ENCODE peak calls at places on chromosomes 12 and 14, in five cellular contexts. S is neuronal stem cell, B is IMR-90, P is mesenchymal stem cell, H is astrocyte. D is an unnamed sample.
A peak's percentile ranks its signal among the peaks of the same experiment; 100 is the strongest.

GRCh38 chr14:96660135-96660534 is 137.0 kb upstream of the VRK1 start:
- DNase-seq in S (no peak), B (no peak), P (no peak), H (no peak), D (no peak)

GRCh38 chr12:64034901-64035576 is 187.1 kb downstream of the KICS2 start:
- DNase-seq in S (no peak), B (no peak), P (peak; percentile 35), H (no peak), D (no peak)

GRCh38 chr14:54002653-54003052 is 46.0 kb upstream of the BMP4 start:
- DNase-seq in S (no peak), B (peak; percentile 74), P (peak; percentile 53), H (peak; percentile 83), D (no peak)

GRCh38 chr14:102764220-102764671 is 13.0 kb upstream of the TRAF3 start:
- DNase-seq in S (no peak), B (no peak), P (no peak), H (no peak), D (no peak)

GRCh38 chr12:45268672-45269406 is 52.9 kb downstream of the ANO6 start:
- DNase-seq in S (no peak), B (peak; percentile 82), P (peak; percentile 89), H (peak; percentile 94), D (peak; percentile 58)

GRCh38 chr14:88868558-88869159 is 44.2 kb downstream of the TTC8 start:
- DNase-seq in S (no peak), B (peak; percentile 23), P (no peak), H (peak; percentile 5), D (peak; percentile 33)

GRCh38 chr12:122022393-122023338 is 982 bp downstream of the BCL7A start:
- DNase-seq in S (no peak), B (no peak), P (peak; percentile 32), H (no peak), D (peak; percentile 22)

GRCh38 chr14:80602931-80603330 is 338.6 kb downstream of the CEP128 start:
- DNase-seq in S (no peak), B (no peak), P (no peak), H (no peak), D (no peak)

GRCh38 chr14:97185186-97185585 is 388.0 kb downstream of the VRK1 start:
- DNase-seq in S (peak; percentile 5), B (no peak), P (no peak), H (no peak), D (peak; percentile 48)

GRCh38 chr12:127172857-127173256 is 1094.1 kb upstream of the TMEM132C start:
- DNase-seq in S (no peak), B (peak; percentile 6), P (peak; percentile 53), H (no peak), D (no peak)

GRCh38 chr12:119679490-119679889 is 11.6 kb downstream of the PRKAB1 start:
- DNase-seq in S (no peak), B (no peak), P (no peak), H (no peak), D (no peak)

GRCh38 chr12:69616025-69616424 is 5.3 kb upstream of the LRRC10 start:
- DNase-seq in S (no peak), B (no peak), P (no peak), H (no peak), D (no peak)

GRCh38 chr14:55277972-55278740 is 6.9 kb downstream of the FBXO34 start:
- DNase-seq in S (no peak), B (no peak), P (peak; percentile 6), H (no peak), D (no peak)

DNA sequence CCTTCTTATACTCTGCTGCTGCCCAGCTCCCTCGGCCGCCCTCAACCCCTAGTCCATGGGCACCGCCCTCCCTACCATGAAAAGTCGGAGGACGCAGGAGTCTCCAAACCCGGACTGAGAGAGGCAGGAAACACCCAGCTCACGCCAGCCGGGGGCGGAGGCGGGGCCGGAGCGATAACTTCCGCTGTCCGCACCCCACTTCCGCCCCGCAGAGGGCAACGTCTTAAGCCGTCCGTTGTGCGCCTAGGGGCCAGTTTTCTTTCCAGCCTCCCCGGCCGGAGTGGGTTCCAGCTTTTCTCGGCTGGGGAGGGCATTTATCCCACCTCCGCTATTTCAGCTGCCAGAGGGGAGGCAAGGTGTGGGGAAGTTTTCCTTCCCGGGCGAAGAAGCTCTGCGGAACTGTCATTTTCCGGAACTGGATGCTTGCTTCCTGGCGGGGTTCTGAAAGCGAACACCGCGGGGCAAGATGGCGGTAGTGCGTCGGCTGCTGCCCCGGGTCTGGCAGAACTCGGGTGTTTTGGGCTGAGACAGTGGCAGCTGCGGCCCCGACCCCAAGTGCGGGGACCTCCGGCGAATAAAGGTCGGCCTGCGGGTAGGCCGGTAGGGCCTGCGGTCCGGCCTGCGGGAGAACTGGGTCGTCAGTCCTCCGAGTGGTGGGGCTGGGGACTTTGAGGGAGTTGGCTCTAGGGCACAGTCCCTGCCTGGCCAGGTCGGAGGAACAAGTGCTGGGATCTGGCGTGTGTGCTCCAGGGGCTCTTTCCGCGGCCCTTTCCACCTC is at the start of the genes KCTD10 and UBE3B:
- DNase-seq in S (peak; percentile 89), B (peak; percentile 89), P (peak; percentile 93), H (peak; percentile 80), D (peak; percentile 97)
- H2AFZ ChIP-seq in S (peak within 1 kb of the TSS; percentile 99), B (peak within 1 kb of the TSS; percentile 97), P (peak within 1 kb of the TSS; percentile 97), H (peak within 1 kb of the TSS; percentile 98), D (peak within 1 kb of the TSS; percentile 100)

GRCh38 chr14:73232984-73233383 is 4.3 kb upstream of the PAPLN start:
- DNase-seq in S (no peak), B (peak; percentile 68), P (no peak), H (no peak), D (no peak)
- H3K4me1 ChIP-seq in S (peaks cover 43% of the 10 kb centered on the region), B (peaks cover 22% of the 10 kb centered on the region), P (peaks cover 56% of the 10 kb centered on the region), H (peaks cover 16% of the 10 kb centered on the region), D (peaks cover 53% of the 10 kb centered on the region)

GRCh38 chr14:37903561-37904191 is 304.0 kb upstream of the SSTR1 start:
- DNase-seq in S (peak; percentile 31), B (peak; percentile 59), P (peak; percentile 56), H (peak; percentile 8), D (peak; percentile 85)
- H2AFZ ChIP-seq in S (no peak overlapping the region), B (peak overlapping the region; percentile 72), P (no peak overlapping the region), H (peak overlapping the region; percentile 60), D (no peak overlapping the region)

GRCh38 chr14:29039171-29039570 is 272.6 kb downstream of the FOXG1 start:
- DNase-seq in S (no peak), B (peak; percentile 50), P (peak; percentile 1), H (peak; percentile 22), D (peak; percentile 32)
- H3K4me1 ChIP-seq in S (peaks cover 4% of the 10 kb centered on the region), B (no peaks in the 10 kb centered on the region), P (no peaks in the 10 kb centered on the region), H (no peaks in the 10 kb centered on the region), D (peaks cover 8% of the 10 kb centered on the region)

DNA sequence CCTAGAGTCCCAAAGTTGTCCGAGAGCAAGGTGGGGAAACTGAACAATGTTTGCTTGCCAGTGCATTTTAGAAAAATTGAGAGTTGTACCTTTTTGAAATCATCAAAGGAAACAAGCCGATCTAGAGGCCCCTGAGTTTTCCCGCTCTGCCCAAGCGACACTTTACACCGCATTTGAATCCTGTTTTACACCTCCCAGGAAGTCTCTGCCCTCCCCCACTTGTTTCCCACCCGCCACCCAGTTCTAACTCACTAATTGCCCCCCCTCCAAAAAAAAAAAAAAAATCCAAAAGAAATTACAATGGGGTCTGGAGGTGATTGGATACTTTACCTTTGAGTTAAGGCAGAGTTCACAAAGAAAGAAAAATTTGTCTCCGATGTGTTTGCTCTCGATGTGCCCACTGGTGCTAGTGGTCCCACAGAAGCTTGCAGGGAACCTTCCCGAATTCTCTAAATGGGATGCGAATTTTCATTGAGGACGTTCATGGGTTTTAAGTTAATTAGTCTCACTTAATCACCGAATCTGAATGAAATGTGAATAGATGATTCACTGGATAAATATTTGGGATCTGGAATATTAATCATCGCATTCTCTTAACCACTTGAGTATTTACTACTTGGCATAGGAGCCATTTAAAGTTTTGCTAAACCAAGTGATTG is 2.4 kb downstream of the HMGA2 start:
- DNase-seq in S (no peak), B (peak; percentile 67), P (peak; percentile 57), H (peak; percentile 80), D (peak; percentile 26)
- H2AFZ ChIP-seq in S (peak overlapping the region; percentile 87), B (no peak overlapping the region), P (no peak overlapping the region), H (no peak overlapping the region), D (no peak overlapping the region)

GRCh38 chr14:31261523-31261858 is 53.9 kb upstream of the HECTD1 start:
- DNase-seq in S (no peak), B (no peak), P (no peak), H (no peak), D (no peak)
- H3K4me1 ChIP-seq in S (peaks cover 6% of the 10 kb centered on the region), B (peaks cover 13% of the 10 kb centered on the region), P (peaks cover 8% of the 10 kb centered on the region), H (peaks cover 23% of the 10 kb centered on the region), D (no peaks in the 10 kb centered on the region)

DNA sequence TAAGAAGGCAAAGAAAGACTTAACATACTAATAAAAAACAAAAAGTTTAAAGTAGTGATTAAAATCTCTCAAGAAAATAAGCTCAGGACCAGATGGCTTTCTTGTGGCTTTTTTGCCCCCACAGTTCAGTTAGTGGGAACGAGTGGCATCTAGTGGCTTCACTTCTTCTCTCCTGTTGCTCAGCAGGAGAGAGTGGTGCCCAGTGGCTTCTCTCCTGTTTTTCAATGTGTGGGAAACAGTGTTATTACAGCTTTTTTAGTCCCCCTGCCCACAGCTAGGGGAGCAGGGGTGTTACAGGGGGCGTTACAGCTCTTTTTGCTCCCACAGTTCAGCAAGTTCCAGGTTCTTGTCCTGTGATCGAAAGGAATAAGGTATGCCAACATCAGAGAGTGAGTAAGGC is 135.2 kb downstream of the RERGL start:
- DNase-seq in S (no peak), B (no peak), P (no peak), H (no peak), D (peak; percentile 8)
- H2AFZ ChIP-seq in S (no peak overlapping the region), B (no peak overlapping the region), P (no peak overlapping the region), H (no peak overlapping the region), D (no peak overlapping the region)

DNA sequence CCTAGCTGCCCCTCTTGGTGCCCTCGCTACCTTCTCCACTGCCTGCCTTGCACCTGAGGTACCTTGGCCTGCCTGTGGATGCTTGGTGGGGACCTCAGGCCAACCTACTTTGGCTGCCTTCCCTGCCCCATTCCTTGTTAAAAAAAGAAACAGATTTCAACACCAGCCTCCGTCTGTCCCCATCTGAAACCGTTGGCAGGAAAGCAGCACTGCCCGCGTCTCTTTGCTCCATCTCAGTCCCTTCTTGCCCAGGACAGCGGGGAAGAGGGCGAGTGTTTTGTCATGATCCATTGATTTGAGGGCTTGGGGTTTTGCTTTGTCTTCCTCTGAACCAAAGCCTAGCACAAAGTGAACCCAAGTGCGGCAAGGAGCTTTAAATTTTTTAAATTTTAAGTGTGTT is 5.9 kb downstream of the TPCN1 start:
- DNase-seq in S (no peak), B (no peak), P (no peak), H (no peak), D (no peak)
- H3K4me1 ChIP-seq in S (peaks cover 10% of the 10 kb centered on the region), B (peaks cover 8% of the 10 kb centered on the region), P (peaks cover 16% of the 10 kb centered on the region), H (peaks cover 34% of the 10 kb centered on the region), D (peaks cover 11% of the 10 kb centered on the region)

GRCh38 chr12:130115646-130116045 is 46.6 kb upstream of the FZD10 start:
- DNase-seq in S (no peak), B (no peak), P (no peak), H (no peak), D (no peak)

GRCh38 chr12:130117256-130117655 is 45.0 kb upstream of the FZD10 start:
- DNase-seq in S (no peak), B (no peak), P (no peak), H (no peak), D (no peak)

GRCh38 chr12:130116791-130117190 is 45.5 kb upstream of the FZD10 start:
- DNase-seq in S (no peak), B (no peak), P (no peak), H (no peak), D (no peak)

GRCh38 chr12:130111965-130112496 is 50.2 kb upstream of the FZD10 start:
- DNase-seq in S (no peak), B (no peak), P (no peak), H (no peak), D (no peak)

GRCh38 chr12:130114952-130115351 is 47.3 kb upstream of the FZD10 start:
- DNase-seq in S (no peak), B (no peak), P (no peak), H (no peak), D (no peak)
- H2AFZ ChIP-seq in S (no peak overlapping the region), B (peak overlapping the region; percentile 51), P (no peak overlapping the region), H (no peak overlapping the region), D (no peak overlapping the region)